ENCODE peak calls at places on chromosome 20, in six cellular contexts. One of them, this sample, is unnamed.

GRCh38 chr20:38168791-38169589 is 3.9 kb upstream of the TGM2 start:
- DNase-seq in mesendoderm: no peak
- DNase-seq in H9: no peak
- DNase-seq in naive thymus-derived CD8-positive, alpha-beta T cell: no peak
- DNase-seq in NCI-H1092 treated with DMSO at 0.1 percent for 48 hours: no peak
- DNase-seq in amniotic stem cell: no peak
- DNase-seq in this sample: no peak

GRCh38 chr20:7161690-7162089 is 394.2 kb downstream of the BMP2 start:
- DNase-seq in amniotic stem cell: no peak
- DNase-seq in mesendoderm: peak
- DNase-seq in NCI-H1092 treated with DMSO at 0.1 percent for 48 hours: peak
- DNase-seq in naive thymus-derived CD8-positive, alpha-beta T cell: no peak
- DNase-seq in H9: no peak
- DNase-seq in this sample: peak

GRCh38 chr20:7841967-7842301 is 98.3 kb downstream of the HAO1 start:
- DNase-seq in NCI-H1092 treated with DMSO at 0.1 percent for 48 hours: no peak
- DNase-seq in naive thymus-derived CD8-positive, alpha-beta T cell: no peak
- DNase-seq in amniotic stem cell: peak
- DNase-seq in mesendoderm: peak
- DNase-seq in H9: no peak
- DNase-seq in this sample: no peak

GRCh38 chr20:46021361-46022359 is 7.4 kb upstream of the SLC12A5 start:
- DNase-seq in mesendoderm: peak
- DNase-seq in H9: peak
- DNase-seq in naive thymus-derived CD8-positive, alpha-beta T cell: peak
- DNase-seq in amniotic stem cell: no peak
- DNase-seq in NCI-H1092 treated with DMSO at 0.1 percent for 48 hours: peak
- DNase-seq in this sample: peak

GRCh38 chr20:57199656-57200405 is 66.6 kb downstream of the BMP7 start:
- DNase-seq in NCI-H1092 treated with DMSO at 0.1 percent for 48 hours: no peak
- DNase-seq in H9: no peak
- DNase-seq in amniotic stem cell: no peak
- DNase-seq in naive thymus-derived CD8-positive, alpha-beta T cell: no peak
- DNase-seq in mesendoderm: no peak
- DNase-seq in this sample: no peak

GRCh38 chr20:23200413-23200812 is 114.3 kb upstream of the CD93 start:
- DNase-seq in H9: no peak
- DNase-seq in NCI-H1092 treated with DMSO at 0.1 percent for 48 hours: no peak
- DNase-seq in naive thymus-derived CD8-positive, alpha-beta T cell: no peak
- DNase-seq in amniotic stem cell: no peak
- DNase-seq in mesendoderm: no peak
- DNase-seq in this sample: no peak

GRCh38 chr20:1322511-1323245 is 6.3 kb downstream of the SDCBP2 start:
- DNase-seq in NCI-H1092 treated with DMSO at 0.1 percent for 48 hours: no peak
- DNase-seq in H9: no peak
- DNase-seq in amniotic stem cell: peak
- DNase-seq in naive thymus-derived CD8-positive, alpha-beta T cell: no peak
- DNase-seq in mesendoderm: no peak
- DNase-seq in this sample: no peak

GRCh38 chr20:56624786-56625681 is 4.1 kb upstream of the TFAP2C start:
- DNase-seq in naive thymus-derived CD8-positive, alpha-beta T cell: no peak
- DNase-seq in NCI-H1092 treated with DMSO at 0.1 percent for 48 hours: no peak
- DNase-seq in H9: peak
- DNase-seq in mesendoderm: peak
- DNase-seq in amniotic stem cell: no peak
- DNase-seq in this sample: no peak

GRCh38 chr20:45985573-45985972 is 13.6 kb upstream of the ZNF335 start:
- DNase-seq in amniotic stem cell: no peak
- DNase-seq in naive thymus-derived CD8-positive, alpha-beta T cell: no peak
- DNase-seq in NCI-H1092 treated with DMSO at 0.1 percent for 48 hours: no peak
- DNase-seq in mesendoderm: peak
- DNase-seq in H9: no peak
- DNase-seq in this sample: no peak

GRCh38 chr20:44914924-44915323 is 5.1 kb downstream of the PABPC1L start:
- DNase-seq in amniotic stem cell: no peak
- DNase-seq in H9: no peak
- DNase-seq in naive thymus-derived CD8-positive, alpha-beta T cell: no peak
- DNase-seq in NCI-H1092 treated with DMSO at 0.1 percent for 48 hours: no peak
- DNase-seq in mesendoderm: no peak
- DNase-seq in this sample: no peak

GRCh38 chr20:35575958-35576357 is 34.1 kb downstream of the ERGIC3 start:
- DNase-seq in amniotic stem cell: no peak
- DNase-seq in NCI-H1092 treated with DMSO at 0.1 percent for 48 hours: no peak
- DNase-seq in naive thymus-derived CD8-positive, alpha-beta T cell: no peak
- DNase-seq in mesendoderm: no peak
- DNase-seq in H9: no peak
- DNase-seq in this sample: peak

GRCh38 chr20:63501818-63502670 is 3.2 kb upstream of the EEF1A2 start:
- DNase-seq in amniotic stem cell: no peak
- DNase-seq in H9: peak
- DNase-seq in NCI-H1092 treated with DMSO at 0.1 percent for 48 hours: peak
- DNase-seq in naive thymus-derived CD8-positive, alpha-beta T cell: no peak
- DNase-seq in mesendoderm: peak
- DNase-seq in this sample: peak

GRCh38 chr20:34516874-34517542 is 786 bp downstream of the DYNLRB1 start:
- DNase-seq in amniotic stem cell: no peak
- DNase-seq in NCI-H1092 treated with DMSO at 0.1 percent for 48 hours: peak
- DNase-seq in naive thymus-derived CD8-positive, alpha-beta T cell: no peak
- DNase-seq in H9: no peak
- DNase-seq in mesendoderm: peak
- DNase-seq in this sample: peak

GRCh38 chr20:61121661-61122060 is 130.4 kb upstream of the CDH4 start:
- DNase-seq in naive thymus-derived CD8-positive, alpha-beta T cell: no peak
- DNase-seq in H9: no peak
- DNase-seq in NCI-H1092 treated with DMSO at 0.1 percent for 48 hours: no peak
- DNase-seq in amniotic stem cell: no peak
- DNase-seq in mesendoderm: no peak
- DNase-seq in this sample: no peak

GRCh38 chr20:41141153-41141815 is 3.9 kb downstream of the PLCG1 start:
- DNase-seq in naive thymus-derived CD8-positive, alpha-beta T cell: no peak
- DNase-seq in mesendoderm: no peak
- DNase-seq in H9: no peak
- DNase-seq in amniotic stem cell: no peak
- DNase-seq in NCI-H1092 treated with DMSO at 0.1 percent for 48 hours: no peak
- DNase-seq in this sample: no peak

GRCh38 chr20:45136911-45137310 is 12.6 kb upstream of the WFDC12 start:
- DNase-seq in mesendoderm: no peak
- DNase-seq in NCI-H1092 treated with DMSO at 0.1 percent for 48 hours: no peak
- DNase-seq in naive thymus-derived CD8-positive, alpha-beta T cell: no peak
- DNase-seq in amniotic stem cell: no peak
- DNase-seq in H9: no peak
- DNase-seq in this sample: no peak

GRCh38 chr20:34621383-34622367 is 55.2 kb downstream of the PIGU start:
- DNase-seq in H9: no peak
- DNase-seq in mesendoderm: no peak
- DNase-seq in NCI-H1092 treated with DMSO at 0.1 percent for 48 hours: no peak
- DNase-seq in naive thymus-derived CD8-positive, alpha-beta T cell: no peak
- DNase-seq in amniotic stem cell: no peak
- DNase-seq in this sample: no peak

GRCh38 chr20:39961667-39962066 is 727.4 kb downstream of the MAFB start:
- DNase-seq in H9: no peak
- DNase-seq in naive thymus-derived CD8-positive, alpha-beta T cell: no peak
- DNase-seq in NCI-H1092 treated with DMSO at 0.1 percent for 48 hours: no peak
- DNase-seq in amniotic stem cell: no peak
- DNase-seq in mesendoderm: no peak
- DNase-seq in this sample: no peak

GRCh38 chr20:55067158-55067825 is 591.9 kb downstream of the DOK5 start:
- DNase-seq in H9: no peak
- DNase-seq in NCI-H1092 treated with DMSO at 0.1 percent for 48 hours: no peak
- DNase-seq in naive thymus-derived CD8-positive, alpha-beta T cell: no peak
- DNase-seq in amniotic stem cell: no peak
- DNase-seq in mesendoderm: no peak
- DNase-seq in this sample: no peak

GRCh38 chr20:58692579-58693225 is at the start of gene NPEPL1:
- DNase-seq in NCI-H1092 treated with DMSO at 0.1 percent for 48 hours: peak
- DNase-seq in H9: no peak
- DNase-seq in mesendoderm: peak
- DNase-seq in naive thymus-derived CD8-positive, alpha-beta T cell: peak
- DNase-seq in amniotic stem cell: peak
- DNase-seq in this sample: peak

GRCh38 chr20:38700926-38701325 is 23.4 kb upstream of the SLC32A1 start:
- DNase-seq in H9: no peak
- DNase-seq in NCI-H1092 treated with DMSO at 0.1 percent for 48 hours: no peak
- DNase-seq in naive thymus-derived CD8-positive, alpha-beta T cell: no peak
- DNase-seq in amniotic stem cell: no peak
- DNase-seq in mesendoderm: no peak
- DNase-seq in this sample: no peak

GRCh38 chr20:46893877-46894578 is 615 bp upstream of the EYA2 start:
- DNase-seq in mesendoderm: no peak
- DNase-seq in H9: no peak
- DNase-seq in amniotic stem cell: no peak
- DNase-seq in NCI-H1092 treated with DMSO at 0.1 percent for 48 hours: no peak
- DNase-seq in naive thymus-derived CD8-positive, alpha-beta T cell: no peak
- DNase-seq in this sample: no peak

GRCh38 chr20:43972692-43973091 is 58.0 kb downstream of the TOX2 start:
- DNase-seq in mesendoderm: no peak
- DNase-seq in NCI-H1092 treated with DMSO at 0.1 percent for 48 hours: no peak
- DNase-seq in naive thymus-derived CD8-positive, alpha-beta T cell: no peak
- DNase-seq in amniotic stem cell: no peak
- DNase-seq in H9: no peak
- DNase-seq in this sample: no peak

This sample was measured in NCI-H146.